ENCODE peak calls at places on chromosome 2, in ten cellular contexts. O, A, D, R, Y, K, F, T, Q and C are unnamed samples.

GRCh38 chr2:168781191-168781818 is 21.1 kb upstream of the NOSTRIN start:
- DNase-seq in O (no peak), Q (no peak), R (no peak), A (no peak), T (no peak), Y (peak), K (no peak), F (peak), D (no peak), C (no peak)

GRCh38 chr2:205001306-205001966 is 456.2 kb downstream of the PARD3B start:
- DNase-seq in O (no peak), T (no peak), R (no peak), D (no peak), K (no peak), A (no peak), Q (no peak), F (no peak), Y (no peak), C (no peak)

GRCh38 chr2:238938460-238939055 is 90.7 kb downstream of the TWIST2 start:
- DNase-seq in K (no peak), Q (no peak), A (peak), D (no peak), R (peak), O (peak), Y (no peak), F (peak), T (peak), C (peak)

GRCh38 chr2:53787255-53787910 is 539 bp downstream of the ERLEC1 start:
- DNase-seq in Y (peak), O (peak), K (no peak), R (no peak), D (no peak), F (no peak), T (no peak), A (peak), Q (no peak), C (no peak)

GRCh38 chr2:3661149-3661660 is 3.2 kb downstream of the ALLC start:
- DNase-seq in Y (no peak), O (peak), A (peak), D (no peak), K (no peak), R (no peak), T (no peak), Q (no peak), F (no peak), C (peak)

GRCh38 chr2:125711081-125711480 is 944.9 kb upstream of the GYPC start:
- DNase-seq in K (peak), Q (no peak), A (no peak), O (no peak), D (no peak), Y (no peak), T (no peak), F (no peak), R (no peak), C (no peak)

GRCh38 chr2:9918275-9918674 is 33.2 kb upstream of the GRHL1 start:
- DNase-seq in T (no peak), F (no peak), K (no peak), Q (no peak), D (no peak), R (no peak), A (peak), Y (peak), O (no peak), C (no peak)

GRCh38 chr2:109238580-109238979 is 109.6 kb downstream of the SH3RF3 start:
- DNase-seq in Y (peak), T (peak), D (no peak), R (peak), A (peak), F (peak), K (no peak), Q (peak), O (peak), C (peak)

GRCh38 chr2:191262436-191262835 is 17.2 kb downstream of the MYO1B start:
- DNase-seq in O (no peak), F (no peak), R (no peak), Y (no peak), T (no peak), K (no peak), Q (no peak), A (no peak), D (no peak), C (no peak)

GRCh38 chr2:41707790-41708451 is 339.9 kb upstream of the PKDCC start:
- DNase-seq in Q (no peak), O (no peak), T (no peak), A (no peak), F (no peak), Y (no peak), K (no peak), R (no peak), D (no peak), C (no peak)

GRCh38 chr2:10064932-10065682 is 15.1 kb downstream of the CYS1 start:
- DNase-seq in T (no peak), R (no peak), Q (peak), K (no peak), A (no peak), O (no peak), Y (no peak), D (no peak), F (no peak), C (no peak)

GRCh38 chr2:150491430-150491829 is 4.0 kb upstream of the RND3 start:
- DNase-seq in A (no peak), O (no peak), R (no peak), K (no peak), F (no peak), T (no peak), Y (peak), D (no peak), Q (no peak), C (no peak)

GRCh38 chr2:152134488-152135280 is 35.8 kb upstream of the CACNB4 start:
- DNase-seq in D (no peak), O (no peak), R (no peak), K (no peak), T (no peak), Y (peak), F (no peak), Q (no peak), A (peak), C (no peak)

GRCh38 chr2:241849616-241850543 is 8.8 kb downstream of the PDCD1 start:
- DNase-seq in T (peak), K (no peak), F (no peak), R (no peak), A (no peak), Y (no peak), Q (no peak), D (no peak), O (peak), C (no peak)

GRCh38 chr2:100736121-100736915 is 83.6 kb upstream of the NPAS2 start:
- DNase-seq in R (no peak), Q (no peak), D (no peak), A (no peak), T (no peak), K (no peak), F (no peak), Y (peak), O (no peak), C (no peak)

GRCh38 chr2:63078852-63079606 is 28.4 kb downstream of the OTX1 start:
- DNase-seq in D (no peak), O (no peak), Y (peak), Q (no peak), R (no peak), F (no peak), K (no peak), T (no peak), A (no peak), C (no peak)

GRCh38 chr2:197198890-197199289 is 111.7 kb downstream of the ANKRD44 start:
- DNase-seq in Q (peak), D (no peak), Y (no peak), R (no peak), O (no peak), T (no peak), A (no peak), K (peak), F (peak), C (peak)

GRCh38 chr2:210635257-210635656 is 78.9 kb downstream of the CPS1 start:
- DNase-seq in T (no peak), Q (no peak), F (no peak), D (no peak), Y (no peak), A (no peak), K (no peak), O (no peak), R (no peak), C (no peak)

GRCh38 chr2:178761759-178762371 is 45.4 kb downstream of the TTN start:
- DNase-seq in Q (no peak), R (no peak), K (no peak), F (no peak), A (peak), Y (peak), O (no peak), D (peak), T (no peak), C (no peak)

GRCh38 chr2:59173325-59173724 is 932.2 kb upstream of the FANCL start:
- DNase-seq in T (no peak), K (no peak), F (no peak), D (no peak), Y (no peak), A (no peak), Q (no peak), R (no peak), O (no peak), C (no peak)

GRCh38 chr2:74205586-74205985 is 7.2 kb downstream of the MTHFD2 start:
- DNase-seq in A (no peak), Y (no peak), O (no peak), F (peak), K (peak), D (no peak), T (no peak), Q (no peak), R (no peak), C (peak)

GRCh38 chr2:5664197-5664728 is 27.9 kb upstream of the SOX11 start:
- DNase-seq in Y (no peak), D (no peak), O (no peak), K (no peak), A (no peak), R (no peak), F (no peak), T (no peak), Q (no peak), C (no peak)

GRCh38 chr2:608297-608696 is 68.9 kb downstream of the TMEM18 start:
- DNase-seq in T (no peak), Q (no peak), F (no peak), R (no peak), O (peak), D (no peak), A (no peak), K (no peak), Y (no peak), C (no peak)

GRCh38 chr2:10126627-10127026 is 4.1 kb downstream of the RRM2 start:
- DNase-seq in K (no peak), F (no peak), D (no peak), Q (no peak), A (peak), Y (peak), R (no peak), T (peak), O (peak), C (no peak)

GRCh38 chr2:235679471-235679870 is 185.6 kb downstream of the AGAP1 start:
- DNase-seq in Q (no peak), T (peak), A (no peak), F (no peak), R (no peak), K (no peak), O (no peak), D (no peak), Y (no peak), C (no peak)

GRCh38 chr2:10204326-10205200 is 82.0 kb downstream of the RRM2 start:
- DNase-seq in T (no peak), Q (no peak), K (no peak), R (no peak), Y (no peak), O (no peak), A (no peak), D (no peak), F (no peak), C (no peak)

GRCh38 chr2:43083278-43083677 is 143.1 kb downstream of the ZFP36L2 start:
- DNase-seq in O (no peak), F (no peak), R (no peak), A (no peak), Y (peak), T (peak), D (no peak), K (no peak), Q (no peak), C (peak)

GRCh38 chr2:216903470-216903869 is 43.6 kb upstream of the TNP1 start:
- DNase-seq in R (no peak), Q (no peak), K (no peak), Y (no peak), A (no peak), T (no peak), D (no peak), O (no peak), F (no peak), C (no peak)

GRCh38 chr2:160816916-160817315 is 323.3 kb upstream of the RBMS1 start:
- DNase-seq in K (no peak), A (no peak), T (no peak), Q (no peak), O (no peak), Y (no peak), R (no peak), D (no peak), F (no peak), C (no peak)

GRCh38 chr2:132669854-132670103 is 226 bp downstream of the LYPD1 start:
- DNase-seq in D (peak), F (no peak), R (no peak), A (no peak), T (no peak), Y (no peak), K (no peak), Q (no peak), O (no peak), C (no peak)

GRCh38 chr2:88860421-88861075 is 169.1 kb downstream of the RPIA start:
- DNase-seq in T (no peak), Y (no peak), K (no peak), Q (no peak), R (no peak), F (no peak), D (no peak), O (no peak), A (no peak), C (no peak)

GRCh38 chr2:88868861-88869260 is 177.4 kb downstream of the RPIA start:
- DNase-seq in T (no peak), F (no peak), K (no peak), R (no peak), O (no peak), Q (no peak), D (no peak), Y (no peak), A (no peak), C (no peak)

GRCh38 chr2:88870267-88870839 is 178.9 kb downstream of the RPIA start:
- DNase-seq in D (no peak), Y (no peak), A (no peak), Q (no peak), R (no peak), O (no peak), F (no peak), K (no peak), T (no peak), C (no peak)

GRCh38 chr2:88866756-88867155 is 175.3 kb downstream of the RPIA start:
- DNase-seq in Q (no peak), O (no peak), K (no peak), R (no peak), D (no peak), T (no peak), Y (no peak), A (no peak), F (no peak), C (no peak)

DNA sequence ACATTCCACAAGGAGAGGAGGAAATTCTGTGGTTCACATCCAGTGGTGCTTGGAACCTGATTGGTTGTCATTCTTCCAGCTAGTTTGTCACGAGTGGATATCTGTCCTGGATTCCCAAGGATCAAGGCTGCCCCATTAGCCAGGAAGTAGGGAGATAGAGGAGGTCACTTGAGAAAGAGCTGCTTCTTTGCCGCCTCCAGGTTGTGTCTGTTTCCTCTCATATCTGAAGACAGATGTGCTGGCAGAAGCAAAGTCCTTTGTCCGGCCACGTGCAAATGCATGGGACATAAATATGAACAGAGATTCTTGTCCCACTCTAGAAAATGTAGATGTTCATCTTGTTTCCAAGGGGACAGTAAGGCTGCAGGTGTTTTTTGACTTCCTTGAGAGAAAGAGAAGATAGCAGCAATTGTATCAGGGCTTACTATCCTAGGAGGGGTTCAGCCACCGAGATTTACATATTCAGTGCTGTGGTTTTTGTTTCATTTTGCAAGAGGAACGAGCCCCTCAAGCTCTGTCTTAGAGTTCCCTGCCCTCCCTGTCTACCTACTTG is 174.4 kb downstream of the RPIA start:
- DNase-seq in Y (no peak), D (no peak), F (no peak), T (no peak), R (no peak), K (no peak), Q (no peak), O (no peak), A (no peak), C (no peak)
- TF ChIP-seq POLR2A in Y (no peak), D (no peak), F (no peak), T (no peak), R (no peak), K (no peak), Q (no peak), O (no peak), A (no peak), C (no peak)

GRCh38 chr2:158460632-158461297 is 4.0 kb downstream of the PKP4 start:
- DNase-seq in Q (no peak), D (no peak), Y (peak), O (no peak), F (no peak), A (no peak), K (no peak), R (no peak), T (no peak), C (no peak)
- TF ChIP-seq CTCF in Q (peak), D (no peak), Y (no peak), O (no peak), F (no peak), A (no peak), K (no peak), R (no peak), T (no peak), C (no peak)

GRCh38 chr2:176268976-176269318 is 295 bp upstream of the MTX2 start:
- DNase-seq in D (no peak), K (no peak), R (no peak), F (no peak), T (no peak), Y (no peak), A (no peak), O (no peak), Q (no peak), C (no peak)

GRCh38 chr2:176270100-176270750 is 983 bp downstream of the MTX2 start:
- DNase-seq in Y (no peak), D (no peak), O (no peak), R (no peak), A (peak), T (no peak), K (no peak), Q (no peak), F (no peak), C (no peak)

GRCh38 chr2:176272870-176273269 is 3.6 kb downstream of the MTX2 start:
- DNase-seq in F (no peak), K (no peak), D (no peak), T (no peak), Q (no peak), A (no peak), O (no peak), R (no peak), Y (no peak), C (no peak)

DNA sequence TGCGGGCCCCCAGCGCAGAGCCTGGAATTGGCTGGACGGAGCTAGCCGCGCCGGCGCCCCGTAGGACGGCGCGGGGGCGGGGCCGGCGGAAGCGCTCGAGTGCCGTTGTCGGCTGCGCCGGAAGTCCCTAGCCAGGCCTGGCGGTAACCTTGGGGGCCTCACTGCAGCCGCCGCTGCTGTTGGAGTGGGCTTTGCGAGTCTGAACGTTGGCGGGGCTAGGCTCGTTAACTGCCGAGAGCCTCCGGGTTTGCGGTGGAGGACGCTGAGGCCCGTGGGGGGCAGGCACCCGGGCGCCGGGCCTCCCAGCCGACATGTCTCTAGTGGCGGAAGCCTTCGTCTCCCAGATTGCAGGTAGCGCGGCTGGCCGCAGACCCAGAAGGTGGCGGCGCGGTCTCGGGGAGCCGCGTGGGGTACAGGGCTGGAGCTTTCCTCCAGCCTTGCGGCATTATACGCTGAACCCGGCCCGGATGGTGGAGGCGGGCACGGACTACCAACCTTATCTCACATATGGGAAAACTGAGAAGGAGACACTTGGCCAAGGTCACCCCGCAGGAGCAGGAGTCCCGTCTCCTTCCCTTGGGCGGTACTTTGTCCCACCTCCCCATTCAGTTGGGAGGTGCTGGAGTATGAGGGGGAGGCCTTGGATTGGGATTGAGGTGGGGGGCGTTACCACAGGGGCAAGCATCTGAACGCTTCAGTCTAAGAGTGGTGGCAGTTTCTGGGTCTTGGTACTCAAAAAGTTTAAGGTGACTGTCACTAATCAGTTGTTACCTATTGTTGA is at the start of gene MTX2:
- DNase-seq in O (peak), T (peak), A (peak), D (peak), R (peak), F (peak), K (peak), Q (peak), Y (peak), C (peak)
- TF ChIP-seq POLR2A in O (no peak), T (peak), A (peak), D (peak), R (peak), F (no peak), K (peak), Q (peak), Y (peak), C (no peak)

DNA sequence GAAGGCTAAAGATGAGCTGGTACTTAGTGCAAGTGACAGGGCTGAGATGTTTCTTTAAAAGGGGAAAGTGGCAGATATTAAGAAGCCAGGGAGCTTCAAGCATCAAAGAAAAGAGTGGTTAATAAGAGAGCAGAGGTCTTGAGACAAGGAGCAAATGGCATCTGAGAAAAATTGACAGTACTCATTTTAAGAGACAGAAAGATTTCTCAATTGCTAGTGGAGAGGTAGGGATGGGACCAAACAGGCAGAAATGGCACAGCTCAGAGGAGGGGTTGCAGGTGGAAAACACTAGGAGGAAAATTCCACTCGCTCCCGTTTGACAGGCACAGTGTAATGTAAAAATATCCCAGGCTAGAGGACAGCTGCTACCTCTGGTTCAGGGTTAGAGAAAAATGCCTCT is 593.4 kb upstream of the LRATD1 start:
- DNase-seq in T (no peak), F (no peak), A (no peak), K (no peak), D (no peak), Y (no peak), Q (no peak), R (no peak), O (no peak), C (no peak)
- TF ChIP-seq CTCF in T (no peak), F (no peak), A (no peak), K (no peak), D (no peak), Y (no peak), Q (no peak), R (no peak), O (no peak), C (no peak)

GRCh38 chr2:71469403-71470398 is 16.3 kb downstream of the DYSF start:
- DNase-seq in F (no peak), R (no peak), Q (no peak), Y (no peak), T (no peak), A (no peak), O (no peak), D (no peak), K (no peak), C (no peak)
- TF ChIP-seq POLR2A in F (no peak), R (no peak), Q (no peak), Y (no peak), T (no peak), A (no peak), O (no peak), D (no peak), K (no peak), C (no peak)

GRCh38 chr2:112465373-112465772 is 16.6 kb upstream of the TTL start:
- DNase-seq in Q (no peak), D (peak), T (no peak), F (no peak), A (peak), Y (peak), O (no peak), R (no peak), K (no peak), C (no peak)
- TF ChIP-seq CTCF in Q (no peak), D (no peak), T (no peak), F (no peak), A (peak), Y (no peak), O (no peak), R (no peak), K (no peak), C (no peak)